ENCODE peak calls at places on chromosome 3, in seven cellular contexts. L is fibroblast of pulmonary artery, Z is sigmoid colon, Q is mammary epithelial cell, Y is cardiac fibroblast, M is body of pancreas, H is OCI-LY7. D is an unnamed sample.

GRCh38 chr3:115588201-115588600 is 35.1 kb upstream of the GAP43 start:
- DNase-seq in L (no peak), Z (no peak), Q (no peak), Y (no peak), M (no peak), H (no peak), D (no peak)

GRCh38 chr3:67647390-67647878 is 7.0 kb downstream of the SUCLG2 start:
- DNase-seq in L (peak), Z (no peak), Q (peak), Y (peak), M (peak), H (no peak), D (peak)

GRCh38 chr3:171851685-171852084 is 8.5 kb downstream of the TMEM212 start:
- DNase-seq in L (peak), Z (no peak), Q (no peak), Y (peak), M (no peak), H (no peak), D (peak)

GRCh38 chr3:124878561-124879394 is 8.4 kb downstream of the ITGB5 start:
- DNase-seq in L (peak), Z (peak), Q (peak), Y (peak), M (peak), H (no peak), D (peak)

GRCh38 chr3:127108796-127109195 is 84.1 kb upstream of the PRR23E start:
- DNase-seq in L (no peak), Z (no peak), Q (no peak), Y (no peak), M (no peak), H (no peak), D (no peak)

GRCh38 chr3:171407746-171408145 is 52.5 kb downstream of the TNIK start:
- DNase-seq in L (peak), Z (no peak), Q (peak), Y (peak), M (no peak), H (no peak), D (peak)

GRCh38 chr3:112090899-112091586 is 4.9 kb downstream of the C3orf52 start:
- DNase-seq in L (no peak), Z (no peak), Q (no peak), Y (no peak), M (peak), H (peak), D (no peak)

GRCh38 chr3:158918008-158918407 is 116.2 kb downstream of the MFSD1 start:
- DNase-seq in L (peak), Z (no peak), Q (peak), Y (peak), M (peak), H (peak), D (peak)

GRCh38 chr3:61903931-61904657 is 342.7 kb downstream of the PTPRG start:
- DNase-seq in L (peak), Z (peak), Q (peak), Y (peak), M (peak), H (no peak), D (peak)

GRCh38 chr3:13479332-13479581 is 849 bp upstream of the HDAC11 start:
- DNase-seq in L (no peak), Z (no peak), Q (no peak), Y (peak), M (peak), H (no peak), D (peak)

GRCh38 chr3:159675285-159675684 is 313.4 kb upstream of the IL12A start:
- DNase-seq in L (no peak), Z (no peak), Q (no peak), Y (no peak), M (no peak), H (no peak), D (peak)

GRCh38 chr3:143502101-143502500 is 346.2 kb downstream of the SLC9A9 start:
- DNase-seq in L (no peak), Z (no peak), Q (no peak), Y (no peak), M (no peak), H (no peak), D (no peak)

GRCh38 chr3:74500257-74500656 is 114.2 kb downstream of the CNTN3 start:
- DNase-seq in L (peak), Z (no peak), Q (no peak), Y (peak), M (no peak), H (no peak), D (no peak)

GRCh38 chr3:139552632-139553335 is 13.2 kb upstream of the RBP1 start:
- DNase-seq in L (no peak), Z (no peak), Q (no peak), Y (no peak), M (no peak), H (no peak), D (no peak)

GRCh38 chr3:27078246-27078913 is 290.8 kb downstream of the NEK10 start:
- DNase-seq in L (no peak), Z (no peak), Q (no peak), Y (no peak), M (no peak), H (no peak), D (no peak)

GRCh38 chr3:177362646-177363045 is 165.4 kb upstream of the TBL1XR1 start:
- DNase-seq in L (no peak), Z (no peak), Q (no peak), Y (no peak), M (no peak), H (no peak), D (no peak)

DNA sequence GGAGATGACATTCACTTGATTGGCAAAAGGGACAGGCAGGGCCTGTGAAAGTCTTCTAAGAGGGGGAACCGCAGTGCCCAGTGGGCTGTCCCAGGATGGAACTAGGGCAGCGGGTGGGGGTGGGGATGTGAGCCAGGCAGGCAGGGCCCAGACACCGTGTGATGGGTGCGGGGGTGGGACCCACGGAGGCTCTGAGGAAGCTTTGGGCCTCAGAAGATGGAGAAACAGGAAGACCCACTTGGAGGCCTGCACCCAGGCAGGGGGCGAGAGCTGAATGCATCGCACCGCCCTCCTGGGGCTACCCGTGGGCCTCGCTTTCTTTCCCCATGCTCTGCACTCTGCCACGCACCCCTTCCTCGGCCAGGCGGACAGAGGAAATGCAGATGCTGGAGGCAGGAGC is 32.9 kb upstream of the ACAD9 start:
- DNase-seq in L (no peak), Z (no peak), Q (no peak), Y (no peak), M (no peak), H (no peak), D (no peak)
- TF ChIP-seq CTCF in L (no peak), Z (no peak), Q (no peak), Y (no peak), M (no peak), H (no peak), D (no peak)

GRCh38 chr3:128131897-128132646 is 8.5 kb upstream of the RUVBL1 start:
- DNase-seq in L (no peak), Z (no peak), Q (no peak), Y (no peak), M (no peak), H (no peak), D (no peak)

GRCh38 chr3:128133273-128133883 is 9.8 kb upstream of the RUVBL1 start:
- DNase-seq in L (peak), Z (no peak), Q (peak), Y (peak), M (peak), H (peak), D (peak)
- TF ChIP-seq CTCF in L (peak), Z (peak), Q (peak), Y (peak), M (peak), H (peak), D (peak)

GRCh38 chr3:2771711-2772110 is 338.5 kb downstream of the IL5RA start:
- DNase-seq in L (no peak), Z (no peak), Q (no peak), Y (no peak), M (no peak), H (no peak), D (no peak)

GRCh38 chr3:2774485-2774884 is 335.7 kb downstream of the IL5RA start:
- DNase-seq in L (no peak), Z (no peak), Q (no peak), Y (no peak), M (no peak), H (no peak), D (no peak)

GRCh38 chr3:2770451-2770850 is 339.7 kb downstream of the IL5RA start:
- DNase-seq in L (no peak), Z (no peak), Q (no peak), Y (no peak), M (no peak), H (no peak), D (no peak)

GRCh38 chr3:2771193-2771592 is 339.0 kb downstream of the IL5RA start:
- DNase-seq in L (no peak), Z (no peak), Q (no peak), Y (no peak), M (no peak), H (no peak), D (no peak)

DNA sequence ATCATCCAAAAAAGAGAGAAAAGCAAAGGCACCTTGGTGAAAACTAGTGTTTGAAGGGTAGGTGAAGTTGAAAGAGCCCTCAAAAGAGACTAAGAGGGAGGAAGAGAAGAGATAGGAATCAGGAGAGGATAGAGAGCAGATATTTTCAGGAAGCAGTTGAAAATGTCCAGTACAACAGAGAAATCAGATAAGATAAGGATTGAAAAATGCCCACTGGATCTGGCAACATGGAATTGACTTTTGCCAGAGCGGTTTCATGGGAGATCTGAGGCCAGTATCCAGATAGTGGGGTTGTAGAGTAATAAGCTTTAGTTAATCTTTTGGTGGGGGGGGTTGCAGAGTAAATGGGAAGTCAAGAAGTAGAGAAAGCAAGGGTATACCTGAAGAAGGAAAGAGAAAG is 337.4 kb downstream of the IL5RA start:
- DNase-seq in L (no peak), Z (no peak), Q (no peak), Y (no peak), M (no peak), H (no peak), D (no peak)
- TF ChIP-seq CTCF in L (no peak), Z (no peak), Q (no peak), Y (no peak), M (no peak), H (no peak), D (no peak)

DNA sequence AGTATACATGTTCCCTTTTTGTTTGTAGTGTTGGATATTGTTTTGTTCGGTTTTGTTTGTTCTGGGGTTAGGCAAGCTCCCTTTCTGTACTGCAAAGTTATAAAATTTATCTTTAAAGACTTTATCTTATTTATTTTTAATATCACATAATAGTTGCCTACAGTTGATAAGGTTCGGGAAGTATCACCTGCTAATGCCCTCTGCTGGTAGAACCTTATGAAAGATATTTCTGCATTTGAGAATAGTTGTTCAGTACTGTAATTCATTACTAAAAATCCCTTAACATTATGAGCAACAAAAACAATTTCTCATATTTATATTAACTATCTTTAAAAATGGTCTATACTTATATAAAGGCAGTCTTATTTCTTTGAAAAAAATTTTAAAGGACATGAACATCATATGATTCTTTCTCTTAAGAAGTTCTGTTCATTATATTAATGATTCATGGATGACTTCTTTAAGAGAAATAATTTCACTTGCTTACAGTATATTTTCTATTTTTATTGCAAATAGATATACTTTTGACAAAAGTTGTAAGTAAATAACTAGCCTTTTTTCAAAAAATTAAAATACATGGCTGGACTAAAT is 1126.8 kb downstream of the SI start:
- DNase-seq in L (no peak), Z (no peak), Q (no peak), Y (no peak), M (no peak), H (peak), D (peak)
- TF ChIP-seq CTCF in L (no peak), Z (no peak), Q (no peak), Y (no peak), M (peak), H (peak), D (peak)

DNA sequence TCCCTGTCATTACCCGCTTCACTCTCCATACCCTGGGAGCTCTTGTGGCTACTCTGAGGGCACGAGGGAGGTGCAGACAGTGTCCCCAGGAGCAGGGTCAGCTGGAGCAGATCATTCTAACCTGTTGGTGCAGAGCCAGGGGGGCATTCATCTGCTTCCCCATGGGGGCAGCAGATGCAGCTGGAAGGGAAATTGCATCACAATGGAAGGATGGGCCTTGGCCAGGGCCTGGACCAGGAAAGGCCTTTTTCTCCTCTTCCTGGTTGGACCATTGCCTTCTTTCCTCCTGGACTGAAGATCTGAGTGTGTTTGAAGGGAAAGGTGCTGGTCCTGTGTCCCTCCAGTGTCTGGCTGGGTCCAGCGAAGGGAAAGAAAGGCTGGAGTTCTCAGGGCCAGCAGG is 55.7 kb downstream of the EPHB1 start:
- DNase-seq in L (no peak), Z (no peak), Q (no peak), Y (no peak), M (no peak), H (no peak), D (no peak)
- TF ChIP-seq CTCF in L (no peak), Z (no peak), Q (no peak), Y (no peak), M (no peak), H (no peak), D (no peak)

GRCh38 chr3:51311055-51311454 is 74.0 kb upstream of the MANF start:
- DNase-seq in L (peak), Z (no peak), Q (peak), Y (peak), M (no peak), H (peak), D (peak)
- TF ChIP-seq CTCF in L (peak), Z (no peak), Q (peak), Y (peak), M (peak), H (peak), D (peak)

GRCh38 chr3:197906023-197906849 is 43.8 kb upstream of the RPL35A start:
- DNase-seq in L (peak), Z (peak), Q (peak), Y (peak), M (peak), H (peak), D (peak)

GRCh38 chr3:197896421-197896820 is 53.6 kb upstream of the RPL35A start:
- DNase-seq in L (no peak), Z (no peak), Q (no peak), Y (no peak), M (no peak), H (no peak), D (no peak)

GRCh38 chr3:197906850-197907187 is 43.2 kb upstream of the RPL35A start:
- DNase-seq in L (no peak), Z (no peak), Q (no peak), Y (no peak), M (no peak), H (no peak), D (no peak)

GRCh38 chr3:197899833-197900478 is 50.0 kb upstream of the RPL35A start:
- DNase-seq in L (no peak), Z (no peak), Q (no peak), Y (no peak), M (no peak), H (no peak), D (no peak)

DNA sequence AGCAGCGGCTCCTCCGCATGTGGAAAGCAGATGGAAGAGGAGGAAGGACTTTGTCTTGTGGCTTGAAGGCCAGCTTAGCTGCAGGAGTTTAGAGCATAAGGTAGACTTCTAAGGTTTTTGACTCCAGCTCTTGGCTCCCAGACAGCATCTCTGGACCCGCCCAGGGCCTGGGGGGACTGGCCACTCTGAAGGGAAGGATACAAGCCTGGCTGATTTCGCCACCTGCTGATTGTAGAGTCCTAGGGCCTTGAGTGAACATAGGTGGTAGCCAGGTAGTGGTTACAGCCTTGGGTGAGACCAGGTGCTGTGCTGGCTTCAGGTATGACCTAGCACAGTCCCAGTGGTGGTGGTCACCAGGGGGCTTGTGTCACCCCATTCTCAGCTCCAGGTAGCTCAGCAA is 48.4 kb upstream of the RPL35A start:
- DNase-seq in L (no peak), Z (no peak), Q (no peak), Y (no peak), M (no peak), H (no peak), D (peak)
- TF ChIP-seq CTCF in L (no peak), Z (no peak), Q (no peak), Y (no peak), M (no peak), H (no peak), D (no peak)

DNA sequence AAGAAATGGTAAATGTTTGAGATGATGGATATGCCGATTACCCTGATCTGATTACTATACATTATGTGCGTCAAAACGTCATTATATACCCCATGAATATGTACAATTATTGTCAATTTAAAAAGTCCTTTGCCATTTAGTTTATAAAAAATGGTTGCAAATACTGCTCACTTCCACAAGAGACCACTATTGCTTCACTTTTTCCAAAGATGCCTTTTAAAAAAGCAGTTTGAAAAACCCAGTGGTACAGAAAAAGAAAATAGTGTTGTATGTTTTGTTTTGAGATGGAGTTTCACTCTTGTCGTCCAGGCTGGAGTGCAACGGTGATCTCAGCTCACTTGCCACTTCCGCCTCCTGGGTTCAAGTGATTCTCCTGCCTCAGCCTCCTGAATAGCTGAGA is 39.3 kb downstream of the EDEM1 start:
- DNase-seq in L (peak), Z (no peak), Q (no peak), Y (peak), M (no peak), H (peak), D (peak)
- TF ChIP-seq CTCF in L (peak), Z (no peak), Q (peak), Y (peak), M (peak), H (peak), D (peak)

GRCh38 chr3:28973621-28974020 is 307.2 kb upstream of the RBMS3 start:
- DNase-seq in L (no peak), Z (no peak), Q (peak), Y (peak), M (no peak), H (no peak), D (peak)
- TF ChIP-seq CTCF in L (no peak), Z (no peak), Q (no peak), Y (no peak), M (no peak), H (no peak), D (no peak)